ENCODE peak calls at places on chromosome 21, in eight cellular contexts. One of them, this sample, is unnamed.

GRCh38 chr21:27450216-27450615 is 483.3 kb upstream of the ADAMTS5 start:
- DNase-seq in hepatocyte: no peak
- DNase-seq in fibroblast of lung: no peak
- DNase-seq in GM23338: no peak
- DNase-seq in K562: no peak
- DNase-seq in HCT116: no peak
- DNase-seq in IMR-90: no peak
- DNase-seq in GM23248: no peak
- DNase-seq in this sample: no peak

GRCh38 chr21:43291347-43291950 is 122.6 kb downstream of the CRYAA start:
- DNase-seq in hepatocyte: no peak
- DNase-seq in fibroblast of lung: no peak
- DNase-seq in GM23338: no peak
- DNase-seq in K562: no peak
- DNase-seq in HCT116: no peak
- DNase-seq in IMR-90: no peak
- DNase-seq in GM23248: no peak
- DNase-seq in this sample: no peak

GRCh38 chr21:21200939-21201610 is 202.9 kb downstream of the NCAM2 start:
- DNase-seq in hepatocyte: no peak
- DNase-seq in fibroblast of lung: peak; percentile 64
- DNase-seq in GM23338: no peak
- DNase-seq in K562: no peak
- DNase-seq in HCT116: no peak
- DNase-seq in IMR-90: peak; percentile 49
- DNase-seq in GM23248: peak; percentile 50
- DNase-seq in this sample: no peak

GRCh38 chr21:17402885-17403477 is 109.9 kb upstream of the CXADR start:
- DNase-seq in hepatocyte: no peak
- DNase-seq in fibroblast of lung: peak; percentile 63
- DNase-seq in GM23338: no peak
- DNase-seq in K562: no peak
- DNase-seq in HCT116: no peak
- DNase-seq in IMR-90: peak; percentile 4
- DNase-seq in GM23248: peak; percentile 53
- DNase-seq in this sample: no peak

GRCh38 chr21:27423073-27423472 is 456.2 kb upstream of the ADAMTS5 start:
- DNase-seq in hepatocyte: no peak
- DNase-seq in fibroblast of lung: peak; percentile 98
- DNase-seq in GM23338: no peak
- DNase-seq in K562: no peak
- DNase-seq in HCT116: no peak
- DNase-seq in IMR-90: peak; percentile 95
- DNase-seq in GM23248: peak; percentile 97
- DNase-seq in this sample: no peak

GRCh38 chr21:35179990-35180557 is 131.0 kb upstream of the RUNX1 start:
- DNase-seq in hepatocyte: no peak
- DNase-seq in fibroblast of lung: peak; percentile 78
- DNase-seq in GM23338: no peak
- DNase-seq in K562: no peak
- DNase-seq in HCT116: no peak
- DNase-seq in IMR-90: peak; percentile 94
- DNase-seq in GM23248: peak; percentile 62
- DNase-seq in this sample: no peak

GRCh38 chr21:26717146-26717739 is 128.0 kb downstream of the ADAMTS1 start:
- DNase-seq in hepatocyte: no peak
- DNase-seq in fibroblast of lung: peak; percentile 53
- DNase-seq in GM23338: peak; percentile 28
- DNase-seq in K562: peak; percentile 3
- DNase-seq in HCT116: no peak
- DNase-seq in IMR-90: peak; percentile 31
- DNase-seq in GM23248: peak; percentile 49
- DNase-seq in this sample: peak; percentile 63

GRCh38 chr21:25541042-25541441 is 66.2 kb downstream of the MRPL39 start:
- DNase-seq in hepatocyte: no peak
- DNase-seq in fibroblast of lung: no peak
- DNase-seq in GM23338: no peak
- DNase-seq in K562: no peak
- DNase-seq in HCT116: no peak
- DNase-seq in IMR-90: no peak
- DNase-seq in GM23248: no peak
- DNase-seq in this sample: no peak

GRCh38 chr21:35833388-35833787 is 226.9 kb downstream of the SETD4 start:
- DNase-seq in hepatocyte: no peak
- DNase-seq in fibroblast of lung: no peak
- DNase-seq in GM23338: no peak
- DNase-seq in K562: no peak
- DNase-seq in HCT116: no peak
- DNase-seq in IMR-90: no peak
- DNase-seq in GM23248: no peak
- DNase-seq in this sample: no peak

GRCh38 chr21:22631066-22631465 is 1632.9 kb downstream of the NCAM2 start:
- DNase-seq in hepatocyte: no peak
- DNase-seq in fibroblast of lung: no peak
- DNase-seq in GM23338: no peak
- DNase-seq in K562: no peak
- DNase-seq in HCT116: no peak
- DNase-seq in IMR-90: no peak
- DNase-seq in GM23248: no peak
- DNase-seq in this sample: no peak

GRCh38 chr21:34762761-34763160 is 94.0 kb downstream of the CLIC6 start:
- DNase-seq in hepatocyte: no peak
- DNase-seq in fibroblast of lung: peak; percentile 68
- DNase-seq in GM23338: peak; percentile 2
- DNase-seq in K562: no peak
- DNase-seq in HCT116: no peak
- DNase-seq in IMR-90: peak; percentile 81
- DNase-seq in GM23248: peak; percentile 43
- DNase-seq in this sample: no peak

GRCh38 chr21:28775071-28775470 is 217.6 kb downstream of the LTN1 start:
- DNase-seq in hepatocyte: no peak
- DNase-seq in fibroblast of lung: no peak
- DNase-seq in GM23338: no peak
- DNase-seq in K562: no peak
- DNase-seq in HCT116: no peak
- DNase-seq in IMR-90: no peak
- DNase-seq in GM23248: no peak
- DNase-seq in this sample: no peak

GRCh38 chr21:28776251-28776650 is 216.4 kb downstream of the LTN1 start:
- DNase-seq in hepatocyte: no peak
- DNase-seq in fibroblast of lung: peak; percentile 83
- DNase-seq in GM23338: no peak
- DNase-seq in K562: no peak
- DNase-seq in HCT116: no peak
- DNase-seq in IMR-90: peak; percentile 96
- DNase-seq in GM23248: peak; percentile 93
- DNase-seq in this sample: no peak

GRCh38 chr21:28771790-28772501 is 220.7 kb downstream of the LTN1 start:
- DNase-seq in hepatocyte: peak; percentile 59
- DNase-seq in fibroblast of lung: peak; percentile 96
- DNase-seq in GM23338: no peak
- DNase-seq in K562: no peak
- DNase-seq in HCT116: no peak
- DNase-seq in IMR-90: peak; percentile 91
- DNase-seq in GM23248: peak; percentile 85
- DNase-seq in this sample: no peak

GRCh38 chr21:28770867-28771661 is 221.6 kb downstream of the LTN1 start:
- DNase-seq in hepatocyte: peak; percentile 14
- DNase-seq in fibroblast of lung: peak; percentile 67
- DNase-seq in GM23338: no peak
- DNase-seq in K562: no peak
- DNase-seq in HCT116: no peak
- DNase-seq in IMR-90: peak; percentile 36
- DNase-seq in GM23248: peak; percentile 45
- DNase-seq in this sample: no peak

GRCh38 chr21:28773036-28773435 is 219.6 kb downstream of the LTN1 start:
- DNase-seq in hepatocyte: no peak
- DNase-seq in fibroblast of lung: no peak
- DNase-seq in GM23338: no peak
- DNase-seq in K562: no peak
- DNase-seq in HCT116: no peak
- DNase-seq in IMR-90: no peak
- DNase-seq in GM23248: peak; percentile 27
- DNase-seq in this sample: no peak
- H3K4me1 ChIP-seq in hepatocyte: peaks cover 48% of the 10 kb centered on the region
- H3K4me1 ChIP-seq in fibroblast of lung: peaks cover 17% of the 10 kb centered on the region
- H3K4me1 ChIP-seq in GM23338: no peaks in the 10 kb centered on the region
- H3K4me1 ChIP-seq in K562: no peaks in the 10 kb centered on the region
- H3K4me1 ChIP-seq in HCT116: no peaks in the 10 kb centered on the region
- H3K4me1 ChIP-seq in IMR-90: peaks cover 18% of the 10 kb centered on the region
- H3K4me1 ChIP-seq in GM23248: peaks cover 53% of the 10 kb centered on the region
- H3K4me1 ChIP-seq in this sample: no peaks in the 10 kb centered on the region

DNA sequence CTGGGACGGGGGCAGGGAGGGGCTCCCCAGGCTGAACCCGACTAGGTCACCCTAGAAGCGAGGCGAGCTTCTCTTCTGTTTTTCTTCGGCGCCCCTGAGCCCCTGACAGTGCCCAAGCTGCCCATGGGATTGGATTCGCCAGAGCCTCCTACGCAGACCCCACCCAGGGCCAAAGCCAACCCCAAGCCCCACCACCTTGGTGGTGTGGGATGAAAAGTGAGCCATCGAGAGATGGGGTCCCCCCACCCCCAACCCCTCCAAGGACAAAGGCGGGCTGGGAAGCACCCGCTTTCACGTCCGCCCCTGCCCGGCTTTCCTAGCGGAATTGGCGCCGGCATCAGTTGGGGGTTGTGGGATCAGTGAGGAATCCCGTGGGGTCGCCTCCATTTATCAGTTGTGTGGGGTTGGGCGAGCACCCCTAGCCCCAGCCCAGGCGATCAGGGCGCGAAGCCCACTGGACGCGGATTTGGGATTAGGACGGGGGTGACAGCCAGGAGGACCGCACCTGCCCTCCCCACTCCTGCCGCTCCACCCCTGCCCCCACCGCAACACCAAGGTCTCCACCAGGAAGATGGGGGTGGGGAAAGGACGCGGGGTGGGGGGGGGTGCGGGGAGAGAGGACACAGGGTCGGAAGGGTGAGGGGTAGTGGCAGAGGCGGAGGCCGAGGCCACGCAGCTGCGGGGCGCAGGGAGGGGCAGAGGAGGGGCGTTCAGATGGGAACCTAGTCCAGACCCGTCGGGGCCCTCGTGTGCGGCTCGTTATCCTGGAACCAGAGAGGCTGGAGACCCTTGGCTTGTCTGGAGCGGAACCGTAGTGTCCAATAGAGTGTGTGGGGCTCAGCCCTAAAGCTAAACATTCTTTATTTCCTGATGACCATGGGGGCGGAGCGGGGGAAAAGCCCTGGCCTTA is 4.4 kb downstream of the TSPEAR start:
- DNase-seq in hepatocyte: no peak
- DNase-seq in fibroblast of lung: no peak
- DNase-seq in GM23338: peak; percentile 52
- DNase-seq in K562: no peak
- DNase-seq in HCT116: no peak
- DNase-seq in IMR-90: no peak
- DNase-seq in GM23248: no peak
- DNase-seq in this sample: no peak
- H3K27me3 ChIP-seq in hepatocyte: peaks cover 88% of the 10 kb centered on the region
- H3K27me3 ChIP-seq in fibroblast of lung: peaks cover 51% of the 10 kb centered on the region
- H3K27me3 ChIP-seq in GM23338: peaks cover 66% of the 10 kb centered on the region
- H3K27me3 ChIP-seq in K562: peaks cover 40% of the 10 kb centered on the region
- H3K27me3 ChIP-seq in HCT116: peaks cover 10% of the 10 kb centered on the region
- H3K27me3 ChIP-seq in IMR-90: peaks cover 74% of the 10 kb centered on the region
- H3K27me3 ChIP-seq in GM23248: peaks cover 73% of the 10 kb centered on the region
- H3K27me3 ChIP-seq in this sample: no peaks in the 10 kb centered on the region

GRCh38 chr21:42002421-42002958 is 7.7 kb downstream of the ZBTB21 start:
- DNase-seq in hepatocyte: peak; percentile 37
- DNase-seq in fibroblast of lung: peak; percentile 72
- DNase-seq in GM23338: no peak
- DNase-seq in K562: no peak
- DNase-seq in HCT116: no peak
- DNase-seq in IMR-90: peak; percentile 98
- DNase-seq in GM23248: peak; percentile 97
- DNase-seq in this sample: no peak
- H2AFZ ChIP-seq in hepatocyte: no peak overlapping the region
- H2AFZ ChIP-seq in fibroblast of lung: no peak overlapping the region
- H2AFZ ChIP-seq in GM23338: no peak overlapping the region
- H2AFZ ChIP-seq in K562: no peak overlapping the region
- H2AFZ ChIP-seq in HCT116: no peak overlapping the region
- H2AFZ ChIP-seq in IMR-90: no peak overlapping the region
- H2AFZ ChIP-seq in GM23248: no peak overlapping the region
- H2AFZ ChIP-seq in this sample: no peak overlapping the region

DNA sequence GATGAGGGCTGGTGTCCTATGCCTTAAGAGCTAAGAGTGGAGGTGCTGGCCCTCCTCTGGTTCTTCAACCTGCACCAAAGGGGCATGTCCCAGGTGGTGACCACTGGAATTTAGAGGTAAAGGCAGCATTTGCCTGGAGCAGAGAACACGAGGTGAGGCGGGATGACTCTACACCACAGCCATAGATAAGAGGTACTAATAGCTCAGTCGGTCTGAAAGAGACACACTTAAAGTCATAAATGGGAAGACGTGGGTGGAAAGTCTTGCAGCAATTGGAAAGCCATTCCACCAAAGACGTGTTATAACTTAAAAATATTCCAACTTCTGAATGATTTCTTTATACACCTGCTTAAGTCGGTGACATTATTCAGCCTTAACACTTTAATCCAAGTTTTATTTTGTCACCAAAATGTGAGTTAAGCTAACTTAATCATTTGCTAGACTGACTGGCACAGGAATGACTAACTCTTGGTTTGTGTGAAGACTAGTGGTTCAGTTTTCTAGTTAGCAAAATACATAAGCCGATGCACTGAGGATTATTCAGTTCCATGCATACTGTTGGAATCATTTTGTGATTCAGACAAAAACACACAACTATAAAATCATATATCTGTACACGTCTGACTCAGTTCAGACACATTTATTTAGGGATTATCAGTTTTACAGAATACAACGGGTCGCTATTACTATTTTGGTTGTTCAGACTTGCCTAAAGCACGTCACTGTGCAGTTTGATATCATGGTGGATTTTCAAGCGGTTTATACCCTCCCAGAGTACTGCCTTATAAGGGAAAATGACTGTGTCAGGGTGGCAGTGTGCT is 4.6 kb upstream of the ETS2 start:
- DNase-seq in hepatocyte: no peak
- DNase-seq in fibroblast of lung: no peak
- DNase-seq in GM23338: no peak
- DNase-seq in K562: peak; percentile 49
- DNase-seq in HCT116: no peak
- DNase-seq in IMR-90: no peak
- DNase-seq in GM23248: no peak
- DNase-seq in this sample: no peak
- H3K4me1 ChIP-seq in hepatocyte: peaks cover 48% of the 10 kb centered on the region
- H3K4me1 ChIP-seq in fibroblast of lung: peaks cover 5% of the 10 kb centered on the region
- H3K4me1 ChIP-seq in GM23338: no peaks in the 10 kb centered on the region
- H3K4me1 ChIP-seq in K562: peaks cover 41% of the 10 kb centered on the region
- H3K4me1 ChIP-seq in HCT116: peaks cover 32% of the 10 kb centered on the region
- H3K4me1 ChIP-seq in IMR-90: peaks cover 17% of the 10 kb centered on the region
- H3K4me1 ChIP-seq in GM23248: peaks cover 6% of the 10 kb centered on the region
- H3K4me1 ChIP-seq in this sample: peaks cover 16% of the 10 kb centered on the region

GRCh38 chr21:37469441-37469840 is 102.9 kb downstream of the DYRK1A start:
- DNase-seq in hepatocyte: no peak
- DNase-seq in fibroblast of lung: no peak
- DNase-seq in GM23338: no peak
- DNase-seq in K562: no peak
- DNase-seq in HCT116: no peak
- DNase-seq in IMR-90: no peak
- DNase-seq in GM23248: no peak
- DNase-seq in this sample: no peak
- H3K27me3 ChIP-seq in hepatocyte: no peaks in the 10 kb centered on the region
- H3K27me3 ChIP-seq in fibroblast of lung: no peaks in the 10 kb centered on the region
- H3K27me3 ChIP-seq in GM23338: no peaks in the 10 kb centered on the region
- H3K27me3 ChIP-seq in K562: no peaks in the 10 kb centered on the region
- H3K27me3 ChIP-seq in HCT116: no peaks in the 10 kb centered on the region
- H3K27me3 ChIP-seq in IMR-90: no peaks in the 10 kb centered on the region
- H3K27me3 ChIP-seq in GM23248: no peaks in the 10 kb centered on the region
- H3K27me3 ChIP-seq in this sample: no peaks in the 10 kb centered on the region

GRCh38 chr21:14675774-14676530 is 129.8 kb upstream of the SAMSN1 start:
- DNase-seq in hepatocyte: no peak
- DNase-seq in fibroblast of lung: no peak
- DNase-seq in GM23338: no peak
- DNase-seq in K562: peak; percentile 67
- DNase-seq in HCT116: no peak
- DNase-seq in IMR-90: no peak
- DNase-seq in GM23248: no peak
- DNase-seq in this sample: no peak
- H2AFZ ChIP-seq in hepatocyte: no peak overlapping the region
- H2AFZ ChIP-seq in fibroblast of lung: no peak overlapping the region
- H2AFZ ChIP-seq in GM23338: peak overlapping the region; percentile 83
- H2AFZ ChIP-seq in K562: peak overlapping the region; percentile 91
- H2AFZ ChIP-seq in HCT116: no peak overlapping the region
- H2AFZ ChIP-seq in IMR-90: no peak overlapping the region
- H2AFZ ChIP-seq in GM23248: no peak overlapping the region
- H2AFZ ChIP-seq in this sample: no peak overlapping the region